ENCODE peak calls at places on chromosomes 1 and 21, in ten cellular contexts. J, V, C, X, N, Q, D, T, G and K are unnamed samples.
A peak's percentile ranks its signal among the peaks of the same experiment; 100 is the strongest.

GRCh38 chr1:226223786-226224244 is 351 bp downstream of the MIXL1 start:
- ATAC-seq in J (peak; percentile 72), V (peak; percentile 88), C (peak; percentile 60), X (peak; percentile 85), N (no peak), Q (peak; percentile 82), D (peak; percentile 63), T (peak; percentile 61), G (peak; percentile 59), K (no peak)

GRCh38 chr1:237492359-237492758 is 398.4 kb downstream of the ZP4 start:
- ATAC-seq in J (no peak), V (no peak), C (no peak), X (no peak), N (no peak), Q (no peak), D (no peak), T (no peak), G (peak; percentile 35), K (no peak)

GRCh38 chr1:8681317-8681650 is 136.2 kb downstream of the RERE start:
- ATAC-seq in J (peak; percentile 32), V (no peak), C (no peak), X (no peak), N (no peak), Q (peak; percentile 72), D (peak; percentile 48), T (no peak), G (no peak), K (no peak)

GRCh38 chr1:1298861-1299685 is 8.7 kb downstream of the ACAP3 start:
- ATAC-seq in J (peak; percentile 9), V (no peak), C (no peak), X (no peak), N (no peak), Q (no peak), D (no peak), T (no peak), G (no peak), K (no peak)

GRCh38 chr1:243270097-243270864 is 14.4 kb downstream of the SDCCAG8 start:
- ATAC-seq in J (no peak), V (no peak), C (no peak), X (no peak), N (no peak), Q (no peak), D (no peak), T (no peak), G (no peak), K (no peak)

GRCh38 chr21:42495765-42496119 is 282 bp downstream of the RSPH1 start:
- ATAC-seq in J (peak; percentile 8), V (no peak), C (no peak), X (peak; percentile 15), N (no peak), Q (peak; percentile 52), D (no peak), T (peak; percentile 13), G (no peak), K (peak; percentile 8)

GRCh38 chr1:246837418-246838117 is 94.2 kb downstream of the AHCTF1 start:
- ATAC-seq in J (no peak), V (peak; percentile 25), C (peak; percentile 53), X (peak; percentile 83), N (peak; percentile 31), Q (no peak), D (peak; percentile 12), T (peak; percentile 55), G (no peak), K (no peak)

GRCh38 chr1:212413902-212414327 is 771 bp downstream of the PACC1 start:
- ATAC-seq in J (peak; percentile 56), V (peak; percentile 16), C (peak; percentile 2), X (peak; percentile 64), N (peak; percentile 55), Q (peak; percentile 54), D (no peak), T (peak; percentile 2), G (no peak), K (peak; percentile 40)

GRCh38 chr21:37874481-37874880 is 41.8 kb downstream of the KCNJ6 start:
- ATAC-seq in J (no peak), V (no peak), C (no peak), X (no peak), N (no peak), Q (no peak), D (no peak), T (no peak), G (no peak), K (no peak)

GRCh38 chr1:82491301-82491986 is 690.7 kb downstream of the ADGRL2 start:
- ATAC-seq in J (no peak), V (no peak), C (no peak), X (no peak), N (no peak), Q (no peak), D (no peak), T (no peak), G (no peak), K (peak; percentile 18)

GRCh38 chr1:152969036-152969435 is 1.4 kb upstream of the SPRR4 start:
- ATAC-seq in J (no peak), V (no peak), C (no peak), X (no peak), N (no peak), Q (no peak), D (no peak), T (no peak), G (no peak), K (no peak)

GRCh38 chr1:100746542-100746932 is 27.0 kb downstream of the VCAM1 start:
- ATAC-seq in J (no peak), V (no peak), C (no peak), X (no peak), N (no peak), Q (no peak), D (no peak), T (no peak), G (no peak), K (no peak)